ENCODE peak calls at places on chromosomes 11 and 22, in four cellular contexts. H is adrenal gland, K is kidney, X is esophagus squamous epithelium. Z is an unnamed sample.

GRCh38 chr11:84383571-84383970 is 1097.4 kb upstream of the CCDC90B start:
- DNase-seq in H (peak), K (no peak), X (no peak), Z (no peak)

GRCh38 chr11:120814531-120815259 is 209.2 kb upstream of the TBCEL start:
- DNase-seq in H (no peak), K (no peak), X (no peak), Z (no peak)

GRCh38 chr11:119490253-119491006 is 67.5 kb upstream of the THY1 start:
- DNase-seq in H (no peak), K (peak), X (no peak), Z (no peak)

GRCh38 chr11:95088946-95089619 is 563 bp upstream of the ENDOD1 start:
- DNase-seq in H (no peak), K (no peak), X (no peak), Z (no peak)

GRCh38 chr22:37260396-37260795 is 16.3 kb upstream of the RAC2 start:
- DNase-seq in H (no peak), K (no peak), X (no peak), Z (peak)

GRCh38 chr11:117934526-117935307 is 5.5 kb upstream of the TMPRSS13 start:
- DNase-seq in H (no peak), K (no peak), X (no peak), Z (no peak)

GRCh38 chr22:17065433-17065832 is 19.4 kb upstream of the IL17RA start:
- DNase-seq in H (peak), K (no peak), X (no peak), Z (no peak)

GRCh38 chr11:77129069-77129840 is 1.2 kb downstream of the MYO7A start:
- DNase-seq in H (no peak), K (peak), X (no peak), Z (no peak)

DNA sequence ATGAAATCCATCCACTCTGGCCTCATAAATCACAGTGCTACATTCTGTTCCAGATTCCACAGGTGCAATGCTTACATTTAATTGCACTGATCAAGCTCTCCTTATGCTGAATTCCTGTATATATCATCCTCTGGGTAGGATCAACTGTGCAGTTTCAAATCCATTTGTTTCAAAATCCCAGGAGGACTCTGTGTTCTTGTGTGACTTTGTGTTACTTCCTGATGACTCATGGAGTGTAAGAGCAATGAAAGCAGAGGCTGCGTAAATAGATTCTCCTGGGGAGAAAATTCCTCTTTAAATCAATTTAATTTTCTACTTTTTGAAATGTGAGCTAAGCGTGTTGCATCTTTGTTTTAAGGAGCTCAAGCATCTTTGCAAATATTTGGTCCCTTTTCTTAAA is 752.7 kb downstream of the METTL15 start:
- DNase-seq in H (no peak), K (no peak), X (no peak), Z (no peak)
- H3K27ac ChIP-seq in H (no peak), K (no peak), X (no peak), Z (no peak)

DNA sequence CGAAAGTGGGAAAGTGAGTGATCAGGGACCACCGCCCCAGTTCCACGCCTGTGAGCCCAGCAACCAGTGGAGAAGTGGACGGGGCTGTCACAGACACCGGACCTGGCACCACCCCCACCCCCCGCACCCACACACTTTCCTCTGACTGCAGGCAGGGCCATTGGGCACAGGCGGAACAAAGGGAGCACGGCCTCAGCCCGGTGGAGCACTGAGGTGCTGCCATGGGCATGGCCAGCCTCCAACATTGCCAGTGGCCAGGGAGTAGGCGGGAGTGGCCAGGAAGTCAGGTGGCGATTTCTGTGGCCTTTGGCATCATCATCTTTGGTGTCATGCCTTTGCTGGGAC is 78.5 kb downstream of the BCR start:
- DNase-seq in H (no peak), K (peak), X (no peak), Z (no peak)
- H3K27ac ChIP-seq in H (peak), K (no peak), X (no peak), Z (no peak)

DNA sequence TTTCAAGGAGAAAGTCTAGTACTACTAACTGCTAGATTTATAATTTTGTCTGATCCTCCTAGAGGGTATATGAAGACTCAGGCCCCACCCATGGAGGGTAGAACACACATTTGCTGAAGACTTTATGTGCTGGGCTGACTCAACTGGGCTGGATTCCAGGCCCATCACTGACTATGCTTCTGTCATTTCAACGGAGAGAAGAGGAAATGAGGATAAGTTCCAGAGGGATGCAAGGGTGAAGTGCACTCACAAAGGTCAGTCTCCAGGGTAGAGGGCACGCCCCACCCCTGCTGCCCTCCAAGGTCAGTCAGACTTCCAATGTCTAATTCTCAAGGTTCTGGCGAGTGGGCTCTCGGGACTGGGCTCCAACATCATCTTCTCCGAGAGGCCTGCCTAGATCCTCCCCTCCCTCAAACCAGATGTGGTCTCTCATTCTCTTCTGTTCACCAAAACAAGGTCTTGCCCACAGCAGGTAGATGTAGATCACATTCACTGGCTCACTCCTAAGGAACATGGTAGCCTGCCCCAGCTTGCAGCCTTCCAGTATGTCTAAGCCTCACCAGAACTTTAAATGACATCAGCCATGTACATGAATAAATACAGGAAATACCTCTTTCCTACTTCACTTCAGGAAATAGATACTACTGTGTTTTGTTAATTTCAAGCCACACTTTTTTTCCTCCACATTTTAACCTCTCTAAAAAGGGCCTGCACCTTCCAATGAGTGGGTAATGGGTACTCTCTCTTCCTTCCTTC is 7.3 kb upstream of the C11orf86 start:
- DNase-seq in H (peak), K (no peak), X (no peak), Z (no peak)
- H3K27ac ChIP-seq in H (peak), K (no peak), X (peak), Z (no peak)

DNA sequence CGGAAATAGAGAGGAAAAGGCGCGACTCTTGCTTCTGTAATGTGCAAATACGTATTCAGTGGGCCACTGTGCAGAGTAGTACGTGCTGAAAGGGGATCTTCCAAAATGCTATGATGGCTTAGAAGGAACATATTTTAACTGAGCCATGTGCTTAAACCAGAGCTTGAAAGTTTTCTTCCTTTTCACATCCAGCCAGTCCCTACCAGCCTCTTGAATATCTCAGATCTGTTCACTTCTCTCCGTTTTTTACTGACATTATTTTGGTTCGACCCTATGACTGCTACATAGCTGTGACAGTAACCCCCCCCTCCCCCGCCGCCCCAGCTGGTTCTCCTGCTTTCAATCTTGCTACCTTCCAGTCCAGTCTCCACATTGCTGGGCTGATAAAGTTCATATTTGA is 550 bp downstream of the DDIAS start:
- DNase-seq in H (no peak), K (no peak), X (no peak), Z (no peak)
- H3K27ac ChIP-seq in H (no peak), K (no peak), X (no peak), Z (no peak)

GRCh38 chr11:88420165-88420781 is 82.7 kb upstream of the CTSC start:
- DNase-seq in H (peak), K (no peak), X (no peak), Z (peak)

GRCh38 chr11:88428959-88429358 is 91.4 kb upstream of the CTSC start:
- DNase-seq in H (no peak), K (no peak), X (no peak), Z (no peak)

GRCh38 chr11:88421530-88421929 is 84.0 kb upstream of the CTSC start:
- DNase-seq in H (peak), K (no peak), X (no peak), Z (no peak)

DNA sequence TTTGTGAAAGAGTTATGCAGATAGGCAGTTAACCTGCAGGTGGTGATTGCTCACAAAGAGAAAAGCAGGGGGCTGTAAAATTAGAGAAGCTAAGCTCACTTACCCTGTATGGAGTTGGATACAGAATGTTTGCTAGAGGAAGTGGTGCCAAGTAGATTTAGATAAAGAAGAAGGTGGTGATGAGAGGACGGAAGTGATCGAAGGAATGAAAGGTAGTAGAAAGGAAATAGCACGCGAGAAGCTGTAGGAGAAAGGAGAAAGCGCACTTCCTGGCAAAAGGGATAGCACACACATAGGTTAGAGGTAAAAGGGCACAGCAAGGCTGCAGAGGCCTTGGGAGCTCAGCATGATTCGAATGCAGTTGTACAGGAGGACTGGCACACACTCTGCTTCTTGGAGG is 87.3 kb upstream of the CTSC start:
- DNase-seq in H (no peak), K (no peak), X (no peak), Z (no peak)
- H3K27ac ChIP-seq in H (no peak), K (no peak), X (no peak), Z (no peak)

DNA sequence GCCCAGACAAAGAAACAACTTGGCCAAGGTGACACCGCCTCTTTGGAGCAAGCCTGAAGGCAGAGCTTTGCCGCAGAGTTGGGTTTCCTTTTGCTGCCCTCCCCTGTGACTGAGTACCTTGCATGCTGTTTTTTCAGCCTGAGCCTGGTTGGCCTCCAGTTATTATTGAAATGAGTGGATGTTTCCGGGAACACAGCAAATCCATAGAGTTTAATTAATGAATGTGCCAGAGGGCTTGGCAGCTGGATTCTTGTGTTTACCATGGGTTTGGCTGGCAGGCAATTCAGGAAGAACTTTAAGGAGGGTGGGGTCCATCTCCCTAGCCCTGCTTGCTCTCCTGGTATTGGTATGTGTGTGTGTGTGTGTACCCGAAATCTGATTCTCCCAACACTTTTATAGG is 65.6 kb upstream of the CRYBB3 start:
- DNase-seq in H (peak), K (no peak), X (no peak), Z (no peak)
- H3K27ac ChIP-seq in H (peak), K (peak), X (peak), Z (peak)